ENCODE peak calls at places on chromosomes 4 and X, in seven cellular contexts. L, J, X, S, V, A and O are unnamed samples.

GRCh38 chr4:2247128-2248043 is 5.5 kb upstream of the HAUS3 start:
- DNase-seq in J (no peak), V (no peak), S (no peak), X (no peak), A (peak), L (peak), O (no peak)

GRCh38 chr4:93203708-93204107 is 624.8 kb upstream of the ATOH1 start:
- DNase-seq in A (no peak), J (no peak), L (no peak), S (no peak), V (peak), X (no peak), O (no peak)

GRCh38 chr4:155854597-155855226 is 11.4 kb downstream of the ASIC5 start:
- DNase-seq in S (no peak), L (no peak), X (no peak), J (no peak), V (peak), A (no peak), O (no peak)

GRCh38 chrX:48071064-48071985 is at the start of gene ZNF630:
- DNase-seq in V (peak), L (peak), A (peak), X (peak), S (peak), J (peak), O (no peak)

GRCh38 chrX:154351183-154352011 is 23.0 kb downstream of the FLNA start:
- DNase-seq in S (no peak), X (no peak), A (no peak), J (peak), L (no peak), V (no peak), O (no peak)

GRCh38 chrX:42704454-42704853 is 73.5 kb downstream of the PPP1R2C start:
- DNase-seq in X (no peak), J (no peak), L (no peak), V (peak), A (no peak), S (no peak), O (no peak)

GRCh38 chrX:48751343-48751742 is 10.2 kb upstream of the GLOD5 start:
- DNase-seq in V (no peak), X (no peak), L (no peak), J (no peak), S (no peak), A (no peak), O (no peak)

GRCh38 chr4:88275516-88275915 is 8.8 kb downstream of the PPM1K start:
- DNase-seq in L (no peak), A (no peak), J (no peak), V (peak), S (no peak), X (no peak), O (no peak)

GRCh38 chr4:24105183-24106039 is 215.6 kb upstream of the PPARGC1A start:
- DNase-seq in J (no peak), A (no peak), X (no peak), V (peak), S (peak), L (no peak), O (no peak)

GRCh38 chrX:2224597-2225235 is 276.1 kb downstream of the DHRSX start:
- DNase-seq in S (no peak), L (no peak), J (no peak), V (no peak), A (no peak), X (no peak), O (no peak)